ENCODE peak calls at places on chromosomes 11 and 22, in nine cellular contexts. D is epithelial cell of esophagus, N is heart left ventricle, S is ovary, E is HFF-Myc, F is NB4, L is tibial nerve, B is fibroblast of the aortic adventitia, C is thoracic aorta. M is an unnamed sample.

GRCh38 chr22:49355206-49355920 is 472.3 kb downstream of the BRD1 start:
- DNase-seq in D (no peak), N (no peak), S (no peak), E (no peak), F (no peak), L (no peak), B (no peak), C (no peak), M (no peak)

GRCh38 chr11:111303476-111303875 is 5.1 kb downstream of the POU2AF3 start:
- DNase-seq in D (peak; percentile 21), N (no peak), S (no peak), E (no peak), F (no peak), L (no peak), B (peak; percentile 53), C (no peak), M (no peak)

GRCh38 chr11:107741044-107741823 is 29.4 kb upstream of the SLN start:
- DNase-seq in D (peak; percentile 57), N (no peak), S (no peak), E (peak; percentile 19), F (peak; percentile 77), L (no peak), B (peak; percentile 45), C (no peak), M (no peak)

GRCh38 chr11:119709638-119710346 is 19.2 kb downstream of the NECTIN1 start:
- DNase-seq in D (no peak), N (no peak), S (peak; percentile 30), E (peak; percentile 97), F (peak; percentile 85), L (no peak), B (peak; percentile 36), C (no peak), M (no peak)

GRCh38 chr11:120465921-120466534 is 45.5 kb upstream of the GRIK4 start:
- DNase-seq in D (no peak), N (no peak), S (no peak), E (no peak), F (peak; percentile 7), L (no peak), B (no peak), C (no peak), M (no peak)

GRCh38 chr22:46085831-46086576 is 64.3 kb upstream of the PPARA start:
- DNase-seq in D (peak; percentile 83), N (peak; percentile 92), S (peak; percentile 83), E (no peak), F (no peak), L (peak; percentile 58), B (peak; percentile 87), C (no peak), M (peak; percentile 80)

GRCh38 chr22:41092847-41093371 is 517 bp downstream of the EP300 start:
- DNase-seq in D (peak; percentile 37), N (no peak), S (peak; percentile 42), E (no peak), F (peak; percentile 66), L (no peak), B (peak; percentile 46), C (no peak), M (no peak)

GRCh38 chr22:35324762-35325161 is 25.1 kb downstream of the TOM1 start:
- DNase-seq in D (no peak), N (no peak), S (no peak), E (no peak), F (no peak), L (no peak), B (no peak), C (no peak), M (no peak)

GRCh38 chr11:17504330-17505107 is 27.9 kb upstream of the ABCC8 start:
- DNase-seq in D (peak; percentile 71), N (peak; percentile 77), S (peak; percentile 55), E (peak; percentile 14), F (peak; percentile 70), L (peak; percentile 56), B (peak; percentile 64), C (peak; percentile 38), M (peak; percentile 30)

GRCh38 chr22:43921361-43921760 is 2.2 kb upstream of the PNPLA3 start:
- DNase-seq in D (peak; percentile 31), N (no peak), S (no peak), E (peak; percentile 32), F (peak; percentile 20), L (no peak), B (peak; percentile 42), C (no peak), M (no peak)

GRCh38 chr11:35391922-35392813 is 27.2 kb downstream of the SLC1A2 start:
- DNase-seq in D (peak; percentile 66), N (peak; percentile 81), S (peak; percentile 65), E (peak; percentile 77), F (peak; percentile 74), L (peak; percentile 55), B (peak; percentile 84), C (peak; percentile 21), M (peak; percentile 71)

GRCh38 chr11:75292943-75293342 is 52.4 kb downstream of the TPBGL start:
- DNase-seq in D (no peak), N (no peak), S (no peak), E (no peak), F (no peak), L (no peak), B (no peak), C (no peak), M (no peak)

GRCh38 chr11:130139401-130139800 is 20.2 kb upstream of the ST14 start:
- DNase-seq in D (no peak), N (no peak), S (no peak), E (no peak), F (no peak), L (no peak), B (no peak), C (no peak), M (no peak)

GRCh38 chr11:130131957-130132850 is 27.4 kb upstream of the ST14 start:
- DNase-seq in D (peak; percentile 78), N (no peak), S (peak; percentile 50), E (peak; percentile 37), F (peak; percentile 75), L (no peak), B (peak; percentile 81), C (no peak), M (peak; percentile 35)

GRCh38 chr11:130137999-130138398 is 21.6 kb upstream of the ST14 start:
- DNase-seq in D (no peak), N (no peak), S (no peak), E (no peak), F (no peak), L (no peak), B (no peak), C (no peak), M (no peak)

GRCh38 chr11:130133716-130134115 is 25.9 kb upstream of the ST14 start:
- DNase-seq in D (no peak), N (no peak), S (no peak), E (no peak), F (no peak), L (no peak), B (no peak), C (no peak), M (no peak)

GRCh38 chr11:130136107-130136506 is 23.5 kb upstream of the ST14 start:
- DNase-seq in D (no peak), N (no peak), S (no peak), E (no peak), F (no peak), L (no peak), B (no peak), C (no peak), M (no peak)
- TF ChIP-seq CTCF in D (no peak), N (no peak), S (no peak), E (no peak), F (no peak), L (no peak), B (no peak), C (no peak), M (no peak)

GRCh38 chr22:39365406-39365782 is 15.6 kb downstream of the SYNGR1 start:
- DNase-seq in D (no peak), N (no peak), S (no peak), E (no peak), F (no peak), L (no peak), B (no peak), C (no peak), M (no peak)

GRCh38 chr22:39363751-39364484 is 14.1 kb downstream of the SYNGR1 start:
- DNase-seq in D (no peak), N (no peak), S (no peak), E (no peak), F (no peak), L (no peak), B (peak; percentile 29), C (no peak), M (no peak)

GRCh38 chr22:39367040-39367439 is 17.2 kb downstream of the SYNGR1 start:
- DNase-seq in D (peak; percentile 42), N (no peak), S (no peak), E (no peak), F (peak; percentile 51), L (no peak), B (no peak), C (no peak), M (no peak)

GRCh38 chr22:39362932-39363331 is 13.1 kb downstream of the SYNGR1 start:
- DNase-seq in D (no peak), N (no peak), S (no peak), E (no peak), F (no peak), L (no peak), B (no peak), C (no peak), M (no peak)

DNA sequence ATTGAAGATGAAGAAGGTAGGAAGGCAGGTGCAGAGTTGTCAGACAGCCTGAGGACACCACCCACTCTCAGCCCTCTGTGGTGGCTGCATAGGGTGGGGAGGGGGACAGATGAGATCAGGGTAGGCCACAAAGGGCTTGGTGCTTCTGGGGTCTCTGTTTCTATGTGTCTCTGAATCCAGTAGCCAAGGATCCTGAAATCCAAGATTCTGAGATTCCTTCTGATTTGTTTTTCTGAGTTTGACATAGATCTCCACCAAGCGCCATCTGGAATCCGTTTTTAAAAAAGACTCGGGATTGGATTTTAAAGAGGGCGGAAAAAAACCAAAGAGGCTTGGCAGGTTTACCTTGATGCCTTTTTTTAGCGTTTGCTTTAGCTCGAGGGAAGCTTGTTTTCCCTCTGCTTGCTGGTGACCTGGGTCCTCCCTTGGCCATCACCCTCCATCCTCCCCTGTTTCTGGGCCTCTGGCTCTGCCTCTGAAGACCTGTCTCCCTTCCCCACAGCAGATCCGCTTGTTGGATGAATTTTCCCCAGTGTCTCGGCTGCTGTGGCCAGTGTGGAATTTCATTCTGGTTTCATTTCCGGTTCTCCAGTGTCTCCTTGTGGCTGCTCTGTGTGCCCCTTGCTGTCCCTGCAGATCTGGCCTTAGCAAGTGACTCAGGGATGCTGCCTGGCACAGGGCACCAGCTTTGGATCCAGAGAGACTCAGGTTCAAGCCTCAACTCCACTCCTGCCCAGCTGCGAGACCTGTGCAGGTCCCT is 15.0 kb downstream of the SYNGR1 start:
- DNase-seq in D (no peak), N (no peak), S (no peak), E (no peak), F (no peak), L (no peak), B (no peak), C (no peak), M (no peak)
- TF ChIP-seq CTCF in D (no peak), N (no peak), S (no peak), E (peak; percentile 25), F (no peak), L (no peak), B (peak; percentile 15), C (no peak), M (peak; percentile 49)

GRCh38 chr11:64250875-64251721 is at the start of gene PLCB3:
- DNase-seq in D (peak; percentile 56), N (no peak), S (peak; percentile 70), E (no peak), F (peak; percentile 68), L (no peak), B (no peak), C (no peak), M (no peak)
- TF ChIP-seq CTCF in D (peak; percentile 31), N (peak; percentile 87), S (peak; percentile 61), E (peak; percentile 52), F (peak; percentile 43), L (peak; percentile 95), B (peak; percentile 58), C (peak; percentile 82), M (peak; percentile 40)

GRCh38 chr11:32874144-32874543 is 18.5 kb upstream of the QSER1 start:
- DNase-seq in D (no peak), N (no peak), S (no peak), E (no peak), F (no peak), L (no peak), B (no peak), C (no peak), M (no peak)
- TF ChIP-seq CTCF in D (no peak), N (no peak), S (no peak), E (no peak), F (no peak), L (no peak), B (no peak), C (no peak), M (no peak)